ENCODE peak calls at places on chromosome 7, in ten cellular contexts. I, R, M, G, U, Z, S, A, F and W are unnamed samples.

GRCh38 chr7:115230882-115231508 is 309.1 kb downstream of the MDFIC start:
- DNase-seq in G (peak), S (no peak), A (no peak), Z (peak), M (no peak), I (peak), U (peak), R (no peak), F (peak), W (no peak)

GRCh38 chr7:157498690-157499089 is 161.9 kb downstream of the DNAJB6 start:
- DNase-seq in F (no peak), G (no peak), M (no peak), A (no peak), S (no peak), Z (no peak), R (no peak), U (no peak), I (no peak), W (no peak)

GRCh38 chr7:142385528-142386340 is 127.9 kb upstream of the PRSS58 start:
- DNase-seq in U (peak), M (no peak), G (peak), I (peak), R (no peak), Z (peak), A (no peak), S (peak), F (peak), W (peak)

GRCh38 chr7:74253975-74254857 is at the start of gene RFC2:
- DNase-seq in S (peak), Z (peak), M (peak), R (peak), I (peak), A (peak), G (peak), F (peak), U (peak), W (peak)

GRCh38 chr7:151174246-151175046 is 7.0 kb upstream of the GBX1 start:
- DNase-seq in A (no peak), U (no peak), R (no peak), M (no peak), Z (no peak), S (no peak), I (no peak), G (no peak), F (no peak), W (peak)

GRCh38 chr7:66296001-66296521 is 90.9 kb downstream of the TPST1 start:
- DNase-seq in I (peak), R (no peak), Z (no peak), U (peak), G (no peak), S (no peak), M (no peak), A (no peak), F (no peak), W (peak)

GRCh38 chr7:94115316-94115715 is 111.2 kb upstream of the BET1 start:
- DNase-seq in R (no peak), M (no peak), A (no peak), S (no peak), I (no peak), G (no peak), F (no peak), Z (no peak), U (peak), W (no peak)

GRCh38 chr7:26343837-26344236 is 52.2 kb downstream of the SNX10 start:
- DNase-seq in R (no peak), A (no peak), M (no peak), F (no peak), I (no peak), Z (no peak), U (no peak), G (no peak), S (no peak), W (no peak)

GRCh38 chr7:2873686-2874551 is 29.8 kb upstream of the GNA12 start:
- DNase-seq in S (no peak), U (peak), Z (peak), G (peak), F (peak), I (no peak), R (no peak), A (no peak), M (peak), W (no peak)

GRCh38 chr7:36468361-36469140 is 78.9 kb downstream of the ANLN start:
- DNase-seq in F (no peak), I (no peak), Z (no peak), M (no peak), A (no peak), G (no peak), R (no peak), S (no peak), U (no peak), W (no peak)

GRCh38 chr7:55555160-55555559 is 17.1 kb downstream of the VOPP1 start:
- DNase-seq in A (no peak), F (no peak), Z (no peak), G (no peak), R (no peak), S (no peak), U (no peak), I (no peak), M (no peak), W (no peak)

GRCh38 chr7:80412842-80413241 is 99.0 kb downstream of the GNAT3 start:
- DNase-seq in A (no peak), Z (peak), F (no peak), R (no peak), G (no peak), S (no peak), I (no peak), U (peak), M (no peak), W (no peak)

GRCh38 chr7:107989618-107990373 is 13.2 kb downstream of the LAMB1 start:
- DNase-seq in G (peak), S (no peak), F (no peak), I (no peak), Z (peak), U (peak), M (peak), A (no peak), R (no peak), W (no peak)

GRCh38 chr7:69941077-69941476 is 342.8 kb downstream of the AUTS2 start:
- DNase-seq in A (no peak), S (no peak), M (no peak), G (no peak), R (no peak), I (no peak), U (no peak), Z (no peak), F (peak), W (no peak)